ENCODE peak calls at places on chromosomes 5 and 9, in five cellular contexts. J is foreskin fibroblast, I is HL-60, D is pancreas, G is neural crest cell. F is an unnamed sample.

GRCh38 chr9:105620996-105621395 is 41.3 kb upstream of the TAL2 start:
- DNase-seq in I (no peak), J (no peak), D (no peak), G (no peak), F (no peak)

GRCh38 chr5:40682431-40683017 is 2.8 kb downstream of the PTGER4 start:
- DNase-seq in G (no peak), J (peak; percentile 41), D (no peak), I (peak; percentile 27), F (no peak)

GRCh38 chr9:15144567-15145174 is 162.3 kb downstream of the TTC39B start:
- DNase-seq in J (peak; percentile 68), D (no peak), G (no peak), I (no peak), F (no peak)

GRCh38 chr9:94847486-94847885 is 121.0 kb downstream of the AOPEP start:
- DNase-seq in G (no peak), D (no peak), J (peak; percentile 82), I (no peak), F (no peak)

GRCh38 chr5:9156282-9156681 is 389.6 kb downstream of the SEMA5A start:
- DNase-seq in J (peak; percentile 90), I (peak; percentile 42), D (no peak), G (no peak), F (no peak)

GRCh38 chr5:132525299-132525724 is 18.0 kb downstream of the IL5 start:
- DNase-seq in I (no peak), G (no peak), J (no peak), D (no peak), F (no peak)

GRCh38 chr9:127122176-127123151 is at the start of gene ANGPTL2:
- DNase-seq in I (peak; percentile 72), D (peak; percentile 83), J (peak; percentile 97), G (peak; percentile 72), F (peak; percentile 84)

GRCh38 chr5:138696501-138696900 is 56.7 kb upstream of the CTNNA1 start:
- DNase-seq in G (no peak), I (no peak), D (no peak), J (peak; percentile 59), F (no peak)

GRCh38 chr9:73239868-73240267 is 88.2 kb downstream of the ANXA1 start:
- DNase-seq in I (no peak), J (no peak), G (no peak), D (no peak), F (no peak)

DNA sequence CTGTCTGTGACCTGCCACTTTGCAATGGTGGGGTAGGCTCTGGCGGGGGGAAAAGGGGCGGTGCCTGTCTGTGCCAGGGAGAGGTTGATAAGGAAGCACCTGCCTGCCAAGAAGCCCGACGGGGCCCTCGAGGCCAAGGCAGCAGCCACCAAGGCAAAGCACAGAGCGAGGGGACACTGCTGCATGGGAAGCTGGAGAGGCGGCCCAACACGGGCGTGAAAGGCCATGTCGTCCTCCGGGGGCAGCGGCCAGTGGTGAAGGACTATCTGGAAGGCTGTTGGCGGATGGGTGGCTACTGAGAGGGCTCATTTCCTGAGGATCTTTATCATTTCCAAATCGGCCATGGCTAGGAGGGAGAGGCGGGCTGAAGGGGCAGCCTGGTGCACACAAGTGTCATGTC is 66.4 kb downstream of the OTULIN start:
- DNase-seq in G (no peak), J (no peak), D (peak; percentile 67), I (no peak), F (no peak)
- TF ChIP-seq CTCF in G (no peak), J (no peak), D (no peak), I (no peak), F (no peak)

GRCh38 chr9:90940280-90940679 is 138.7 kb downstream of the SYK start:
- DNase-seq in J (no peak), G (no peak), I (no peak), D (no peak), F (no peak)

GRCh38 chr9:90943341-90943740 is 141.7 kb downstream of the SYK start:
- DNase-seq in I (no peak), G (no peak), J (peak; percentile 67), D (no peak), F (no peak)

GRCh38 chr9:90939367-90939766 is 137.7 kb downstream of the SYK start:
- DNase-seq in G (no peak), J (no peak), D (no peak), I (no peak), F (no peak)

GRCh38 chr9:90941661-90942060 is 140.0 kb downstream of the SYK start:
- DNase-seq in J (no peak), G (no peak), I (no peak), D (no peak), F (no peak)

DNA sequence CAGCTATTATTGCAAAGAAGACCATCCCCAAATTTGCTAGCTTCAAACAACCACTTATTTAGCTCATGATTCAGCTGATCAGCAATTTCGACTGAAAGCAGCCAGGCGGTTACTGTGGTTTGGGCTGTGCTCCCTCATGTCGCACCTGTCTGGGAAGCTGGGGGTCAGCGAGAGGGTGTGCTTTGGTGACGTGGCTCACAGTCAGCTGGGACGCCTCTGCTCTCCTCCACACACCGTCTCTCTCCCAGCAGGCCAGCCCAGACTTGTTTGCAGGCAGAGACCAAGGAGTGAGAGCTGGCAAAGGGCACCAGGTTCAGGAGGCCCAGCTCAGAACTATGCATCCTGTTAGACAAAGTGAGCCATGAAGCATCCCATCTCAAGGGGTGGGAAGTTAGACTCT is 140.9 kb downstream of the SYK start:
- DNase-seq in D (no peak), G (no peak), I (no peak), J (no peak), F (no peak)
- TF ChIP-seq CTCF in D (no peak), G (no peak), I (no peak), J (no peak), F (no peak)

DNA sequence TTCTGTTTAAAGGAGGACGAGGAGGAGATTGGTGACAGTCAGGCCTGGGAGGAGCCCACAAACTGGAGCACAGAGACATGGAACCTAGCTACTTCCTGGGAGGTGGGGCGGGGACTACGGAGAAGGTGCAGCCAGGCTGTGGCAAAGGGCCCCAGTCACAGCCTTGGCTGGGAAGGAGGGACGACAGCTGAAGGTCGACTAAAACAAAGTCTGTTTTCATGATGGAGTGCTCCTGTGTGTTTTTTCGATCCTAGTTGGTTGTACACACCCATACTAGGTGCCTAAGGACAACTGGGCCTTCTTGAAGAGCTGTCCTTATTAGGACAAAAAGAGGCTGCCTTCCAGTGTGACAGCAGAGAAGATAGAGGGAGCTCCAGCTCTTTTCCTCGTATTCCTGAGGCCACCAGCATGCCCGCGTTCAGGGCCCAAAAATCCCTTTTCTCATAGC is 2.9 kb downstream of the CCDC107 start:
- DNase-seq in I (no peak), G (no peak), J (peak; percentile 75), D (peak; percentile 79), F (no peak)
- TF ChIP-seq CTCF in I (no peak), G (no peak), J (peak; percentile 66), D (peak; percentile 14), F (peak; percentile 38)

GRCh38 chr9:89808801-89809200 is 204.0 kb downstream of the GADD45G start:
- DNase-seq in G (no peak), J (no peak), D (no peak), I (no peak), F (peak; percentile 58)
- TF ChIP-seq CTCF in G (no peak), J (no peak), D (no peak), I (no peak), F (no peak)

GRCh38 chr5:122999947-123000563 is 36.5 kb downstream of the PPIC start:
- DNase-seq in D (peak; percentile 60), J (peak; percentile 45), I (peak; percentile 40), G (peak; percentile 40), F (no peak)
- TF ChIP-seq CTCF in D (peak; percentile 57), J (peak; percentile 29), I (peak; percentile 26), G (peak; percentile 69), F (peak; percentile 71)

F was measured in type B pancreatic cell.